ENCODE peak calls at places on chromosomes 5 and 9, in five cellular contexts. Y is posterior vena cava; G is mesendoderm; Q is NAMALWA; J is stimulated activated CD8-positive, alpha-beta memory T cell treated with anti-CD3 and anti-CD28 coated beads, Interleukin-15, amount 100 ng/mL, for 24 hours. N is an unnamed sample.

GRCh38 chr9:33921967-33922895 is 105.3 kb downstream of the UBE2R2 start:
- DNase-seq in G (peak; percentile 72), J (no peak), Q (peak; percentile 65), Y (no peak), N (no peak)

GRCh38 chr5:144504929-144505578 is 334.4 kb downstream of the KCTD16 start:
- DNase-seq in Q (no peak), G (peak; percentile 25), J (no peak), Y (no peak), N (no peak)

GRCh38 chr9:13956107-13956506 is 357.8 kb downstream of the NFIB start:
- DNase-seq in J (no peak), Q (no peak), G (no peak), Y (no peak), N (no peak)

GRCh38 chr5:38263983-38264382 is 5.6 kb downstream of the EGFLAM start:
- DNase-seq in Y (no peak), G (no peak), Q (no peak), J (no peak), N (no peak)

GRCh38 chr5:964821-965220 is 43.8 kb upstream of the NKD2 start:
- DNase-seq in J (no peak), Y (peak; percentile 68), Q (no peak), G (no peak), N (no peak)

GRCh38 chr9:35859310-35859994 is 10.7 kb downstream of the OR13J1 start:
- DNase-seq in Y (peak; percentile 79), Q (peak; percentile 54), G (no peak), J (no peak), N (no peak)

GRCh38 chr9:114416290-114416689 is 28.5 kb upstream of the AKNA start:
- DNase-seq in Q (no peak), Y (no peak), J (no peak), G (no peak), N (no peak)

GRCh38 chr5:163696270-163696887 is 191.0 kb downstream of the MAT2B start:
- DNase-seq in Y (no peak), J (no peak), G (peak; percentile 82), Q (peak; percentile 75), N (no peak)

GRCh38 chr5:171420429-171421231 is 1.2 kb downstream of the FGF18 start:
- DNase-seq in G (no peak), Q (no peak), Y (peak; percentile 96), J (no peak), N (peak; percentile 87)

GRCh38 chr5:56264417-56265025 is 31.4 kb upstream of the ANKRD55 start:
- DNase-seq in Y (no peak), G (peak; percentile 94), J (no peak), Q (peak; percentile 38), N (no peak)

GRCh38 chr5:93226202-93226735 is 354.8 kb downstream of the NR2F1-AS1 start:
- DNase-seq in G (no peak), J (no peak), Y (no peak), Q (no peak), N (no peak)

GRCh38 chr9:97831843-97832636 is 21.0 kb upstream of the FOXE1 start:
- DNase-seq in Q (peak; percentile 60), J (no peak), Y (no peak), G (no peak), N (no peak)

GRCh38 chr9:127942152-127943010 is 4.7 kb upstream of the DPM2 start:
- DNase-seq in J (no peak), Q (peak; percentile 76), Y (peak; percentile 94), G (peak; percentile 77), N (peak; percentile 90)

GRCh38 chr5:134131578-134132350 is 17.3 kb downstream of the TCF7 start:
- DNase-seq in G (no peak), Q (no peak), Y (peak; percentile 35), J (no peak), N (no peak)

GRCh38 chr9:123453904-123454321 is 97.9 kb downstream of the CRB2 start:
- DNase-seq in Y (no peak), Q (no peak), G (no peak), J (no peak), N (no peak)

GRCh38 chr5:175742290-175742994 is 84.6 kb downstream of the HRH2 start:
- DNase-seq in Q (no peak), J (no peak), G (no peak), Y (no peak), N (no peak)

N was measured in upper lobe of left lung.